ENCODE peak calls at places on chromosomes 13 and 19, in seven cellular contexts. M is effector CD8-positive, alpha-beta T cell; P is CD4-positive, alpha-beta T cell; L is astrocyte of the spinal cord; Q is ecto neural progenitor cell; V is progenitor cell of endocrine pancreas; S is hypothalamus. A is an unnamed sample.

GRCh38 chr13:43240278-43240677 is 216.9 kb downstream of the DNAJC15 start:
- DNase-seq in M (no peak), P (no peak), L (no peak), Q (no peak), V (no peak), S (no peak), A (no peak)

GRCh38 chr19:16342002-16342715 is 17.5 kb downstream of the KLF2 start:
- DNase-seq in M (no peak), P (no peak), L (peak; percentile 39), Q (no peak), V (no peak), S (no peak), A (peak; percentile 42)

GRCh38 chr13:110340812-110341444 is 33.8 kb downstream of the COL4A2 start:
- DNase-seq in M (no peak), P (peak; percentile 66), L (peak; percentile 80), Q (no peak), V (no peak), S (no peak), A (peak; percentile 76)

GRCh38 chr19:39946532-39946931 is 12.1 kb upstream of the FCGBP start:
- DNase-seq in M (no peak), P (no peak), L (no peak), Q (no peak), V (no peak), S (no peak), A (no peak)

GRCh38 chr13:96994030-96994848 is at the start of gene OXGR1:
- DNase-seq in M (no peak), P (no peak), L (no peak), Q (peak; percentile 65), V (peak; percentile 14), S (no peak), A (peak; percentile 14)

GRCh38 chr13:32211788-32212187 is 103.4 kb downstream of the ZAR1L start:
- DNase-seq in M (no peak), P (no peak), L (peak; percentile 90), Q (no peak), V (no peak), S (no peak), A (no peak)

GRCh38 chr13:23608704-23609413 is 38.6 kb downstream of the TNFRSF19 start:
- DNase-seq in M (no peak), P (no peak), L (peak; percentile 48), Q (no peak), V (no peak), S (no peak), A (peak; percentile 18)

GRCh38 chr19:13978721-13979191 is 26.4 kb downstream of the DCAF15 start:
- DNase-seq in M (no peak), P (no peak), L (no peak), Q (no peak), V (no peak), S (no peak), A (no peak)

GRCh38 chr19:12985049-12985776 is 10.1 kb upstream of the NFIX start:
- DNase-seq in M (no peak), P (no peak), L (peak; percentile 64), Q (no peak), V (no peak), S (peak; percentile 32), A (peak; percentile 88)

GRCh38 chr19:1384085-1384462 is 367 bp downstream of the NDUFS7 start:
- DNase-seq in M (no peak), P (no peak), L (no peak), Q (no peak), V (no peak), S (no peak), A (no peak)

GRCh38 chr19:17091758-17092333 is 16.3 kb downstream of the MYO9B start:
- DNase-seq in M (no peak), P (no peak), L (no peak), Q (no peak), V (no peak), S (no peak), A (peak; percentile 54)

GRCh38 chr13:31947105-31947504 is 84.5 kb upstream of the FRY start:
- DNase-seq in M (no peak), P (no peak), L (no peak), Q (no peak), V (no peak), S (no peak), A (no peak)

GRCh38 chr19:49151339-49152217 is 3.6 kb downstream of the HRC start:
- DNase-seq in M (peak; percentile 15), P (no peak), L (no peak), Q (peak; percentile 86), V (peak; percentile 62), S (no peak), A (peak; percentile 98)

GRCh38 chr13:40275155-40275554 is 391.3 kb downstream of the FOXO1 start:
- DNase-seq in M (no peak), P (no peak), L (no peak), Q (no peak), V (no peak), S (no peak), A (no peak)

GRCh38 chr13:80040219-80040976 is 300.5 kb downstream of the SPRY2 start:
- DNase-seq in M (no peak), P (no peak), L (peak; percentile 95), Q (no peak), V (no peak), S (no peak), A (no peak)

GRCh38 chr13:24313449-24313848 is 4.1 kb downstream of the C1QTNF9 start:
- DNase-seq in M (no peak), P (no peak), L (no peak), Q (no peak), V (no peak), S (no peak), A (no peak)

GRCh38 chr19:3324405-3324856 is 42.0 kb upstream of the NFIC start:
- DNase-seq in M (peak; percentile 70), P (peak; percentile 81), L (no peak), Q (peak; percentile 70), V (peak; percentile 57), S (no peak), A (peak; percentile 78)

GRCh38 chr19:38213911-38214625 is 10.0 kb downstream of the DPF1 start:
- DNase-seq in M (no peak), P (no peak), L (peak; percentile 93), Q (no peak), V (no peak), S (no peak), A (no peak)

GRCh38 chr19:869245-870177 is 10.0 kb downstream of the CFD start:
- DNase-seq in M (no peak), P (no peak), L (peak; percentile 96), Q (no peak), V (no peak), S (no peak), A (peak; percentile 65)

GRCh38 chr19:46134527-46134926 is 10.0 kb upstream of the IGFL3 start:
- DNase-seq in M (no peak), P (no peak), L (peak; percentile 15), Q (no peak), V (no peak), S (no peak), A (no peak)

GRCh38 chr13:49954674-49955455 is 18.7 kb upstream of the SPRYD7 start:
- DNase-seq in M (no peak), P (no peak), L (no peak), Q (no peak), V (no peak), S (no peak), A (peak; percentile 47)

GRCh38 chr19:6057651-6058365 is 52.5 kb downstream of the RFX2 start:
- DNase-seq in M (no peak), P (no peak), L (no peak), Q (peak; percentile 32), V (no peak), S (no peak), A (no peak)

A was measured in transverse colon.